ENCODE peak calls at places on chromosomes 1 and 21, in four cellular contexts. G is PC-3, L is fibroblast of lung, P is IMR-90. J is an unnamed sample. For H3K4me1, the result is how much of the 10 kb centered on the place peaks cover.

GRCh38 chr21:33817136-33817535 is 98.5 kb downstream of the ATP5PO start:
- DNase-seq in G (no peak), L (no peak), P (no peak), J (no peak)

GRCh38 chr1:81023187-81023724 is 777.5 kb upstream of the ADGRL2 start:
- DNase-seq in G (no peak), L (no peak), P (no peak), J (no peak)

GRCh38 chr1:6385673-6386191 is 7.8 kb downstream of the ACOT7 start:
- DNase-seq in G (peak), L (peak), P (peak), J (peak)

GRCh38 chr1:155063550-155064108 is at the start of gene EFNA4:
- DNase-seq in G (peak), L (peak), P (peak), J (peak)

GRCh38 chr1:86419277-86419903 is 4.6 kb upstream of the CLCA2 start:
- DNase-seq in G (peak), L (peak), P (no peak), J (no peak)

GRCh38 chr21:45836694-45837670 is 144.6 kb upstream of the COL6A1 start:
- DNase-seq in G (peak), L (peak), P (no peak), J (no peak)

GRCh38 chr1:46370214-46370633 is 23.9 kb upstream of the FAAH start:
- DNase-seq in G (peak), L (no peak), P (peak), J (no peak)

GRCh38 chr1:228860911-228861829 is 125.9 kb downstream of the RHOU start:
- DNase-seq in G (peak), L (peak), P (peak), J (no peak)

GRCh38 chr1:155320661-155321576 is at the start of gene RUSC1:
- DNase-seq in G (peak), L (peak), P (peak), J (peak)

GRCh38 chr21:33434770-33435360 is 31.7 kb downstream of the IFNGR2 start:
- DNase-seq in G (peak), L (peak), P (peak), J (no peak)

GRCh38 chr1:27203946-27204345 is 30.5 kb upstream of the WDTC1 start:
- DNase-seq in G (no peak), L (no peak), P (peak), J (no peak)
- H3K9ac ChIP-seq in G (no peak), L (no peak), P (no peak), J (no peak)

GRCh38 chr1:11273595-11274234 is 717 bp downstream of the UBIAD1 start:
- DNase-seq in G (peak), L (no peak), P (no peak), J (no peak)

GRCh38 chr1:11272544-11272841 is 505 bp upstream of the UBIAD1 start:
- DNase-seq in G (no peak), L (no peak), P (no peak), J (no peak)

GRCh38 chr1:11272842-11273594 is at the start of gene UBIAD1:
- DNase-seq in G (peak), L (peak), P (peak), J (peak)
- TF ChIP-seq CTCF in G (no peak), L (peak), P (peak), J (peak)

GRCh38 chr1:209642817-209643216 is 9.4 kb downstream of the LAMB3 start:
- DNase-seq in G (no peak), L (no peak), P (no peak), J (no peak)
- H3K4me1 ChIP-seq in G (under half), L (under half), P (under half), J (under half)

GRCh38 chr1:52917591-52917990 is 3.9 kb downstream of the ECHDC2 start:
- DNase-seq in G (no peak), L (no peak), P (no peak), J (no peak)
- H3K9ac ChIP-seq in G (no peak), L (no peak), P (no peak), J (no peak)

DNA sequence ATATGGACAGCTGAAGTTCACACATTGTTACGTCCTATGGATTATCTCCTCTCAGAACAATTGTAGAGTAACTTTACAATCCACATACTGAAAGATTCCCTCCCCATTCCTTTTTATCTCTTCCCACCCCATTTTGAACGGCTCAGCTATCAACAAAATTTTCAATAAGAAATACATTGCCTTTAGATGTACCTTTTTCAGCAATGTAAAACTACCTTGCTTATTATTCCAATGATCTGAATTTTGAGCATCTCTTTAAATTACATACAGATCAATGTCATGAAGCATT is 503.7 kb downstream of the SMYD3 start:
- DNase-seq in G (no peak), L (no peak), P (no peak), J (no peak)
- TF ChIP-seq CTCF in G (no peak), L (no peak), P (no peak), J (no peak)

GRCh38 chr1:207814469-207814868 is 62.6 kb downstream of the CD46 start:
- DNase-seq in G (no peak), L (no peak), P (no peak), J (peak)

GRCh38 chr1:207812778-207813512 is 61.1 kb downstream of the CD46 start:
- DNase-seq in G (no peak), L (no peak), P (no peak), J (peak)

GRCh38 chr1:207815466-207815865 is 63.6 kb downstream of the CD46 start:
- DNase-seq in G (no peak), L (no peak), P (no peak), J (no peak)

GRCh38 chr1:207813513-207813881 is 61.6 kb downstream of the CD46 start:
- DNase-seq in G (no peak), L (no peak), P (no peak), J (peak)

GRCh38 chr1:207813946-207814345 is 62.1 kb downstream of the CD46 start:
- DNase-seq in G (no peak), L (no peak), P (no peak), J (peak)
- H3K4me1 ChIP-seq in G (under half), L (under half), P (under half), J (half or more)

GRCh38 chr1:32074841-32075240 is 2.1 kb downstream of the TMEM39B start:
- DNase-seq in G (no peak), L (no peak), P (no peak), J (no peak)

GRCh38 chr1:32071758-32072621 is 749 bp upstream of the TMEM39B start:
- DNase-seq in G (peak), L (peak), P (peak), J (no peak)

GRCh38 chr1:32077451-32077850 is 4.7 kb downstream of the TMEM39B start:
- DNase-seq in G (no peak), L (no peak), P (no peak), J (no peak)

GRCh38 chr1:32072622-32073386 is at the start of gene TMEM39B:
- DNase-seq in G (peak), L (peak), P (peak), J (peak)

GRCh38 chr1:32073387-32074229 is 869 bp downstream of the TMEM39B start:
- DNase-seq in G (no peak), L (no peak), P (no peak), J (no peak)
- H3K9ac ChIP-seq in G (peak), L (peak), P (peak), J (peak)

GRCh38 chr1:244834596-244835275 is 722 bp upstream of the COX20 start:
- DNase-seq in G (peak), L (peak), P (peak), J (peak)

GRCh38 chr1:244835276-244836134 is at the start of gene COX20:
- DNase-seq in G (peak), L (peak), P (peak), J (peak)

GRCh38 chr1:244836135-244836521 is 670 bp downstream of the COX20 start:
- DNase-seq in G (peak), L (peak), P (peak), J (no peak)

GRCh38 chr1:244836598-244836997 is 1.1 kb downstream of the COX20 start:
- DNase-seq in G (no peak), L (peak), P (peak), J (no peak)

GRCh38 chr1:244833734-244834595 is 1.5 kb upstream of the COX20 start:
- DNase-seq in G (peak), L (peak), P (peak), J (peak)
- TF ChIP-seq CTCF in G (peak), L (peak), P (peak), J (no peak)

DNA sequence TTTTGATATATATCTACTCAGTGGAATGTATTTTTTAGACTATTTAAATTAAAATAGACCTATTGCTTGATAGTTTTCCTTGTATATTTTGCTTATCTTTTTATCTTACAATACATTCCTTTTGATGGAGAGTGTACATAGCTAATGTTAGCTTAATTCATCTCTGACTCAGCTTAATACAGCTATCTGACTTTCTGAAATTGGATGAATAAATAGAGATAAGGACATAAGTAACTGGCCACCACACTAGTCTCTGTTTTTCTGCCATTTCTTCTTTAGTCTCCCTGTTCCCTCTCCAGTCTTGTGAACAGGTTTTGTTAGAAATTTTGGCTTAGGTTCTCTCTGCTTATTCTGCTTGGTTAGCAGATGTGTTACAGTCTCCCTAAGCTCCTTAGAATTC is 59.5 kb downstream of the XPR1 start:
- DNase-seq in G (peak), L (no peak), P (peak), J (no peak)
- H3K4me1 ChIP-seq in G (under half), L (under half), P (under half), J (under half)